ENCODE peak calls at places on chromosome 7, in five cellular contexts. K, X, B, U and L are unnamed samples.

GRCh38 chr7:35255909-35256876 is 2.3 kb upstream of the TBX20 start:
- DNase-seq in X (no peak), B (no peak), K (no peak), U (no peak), L (no peak)

GRCh38 chr7:77822269-77822668 is 23.7 kb downstream of the PHTF2 start:
- DNase-seq in K (no peak), U (no peak), B (no peak), X (no peak), L (no peak)

GRCh38 chr7:85125679-85126078 is 61.2 kb downstream of the SEMA3D start:
- DNase-seq in U (no peak), B (no peak), K (no peak), X (no peak), L (no peak)

GRCh38 chr7:995571-995970 is 12.6 kb downstream of the CYP2W1 start:
- DNase-seq in B (no peak), X (no peak), U (no peak), K (no peak), L (no peak)

GRCh38 chr7:121798076-121798475 is 74.9 kb upstream of the PTPRZ1 start:
- DNase-seq in B (peak), X (no peak), K (no peak), U (no peak), L (no peak)

GRCh38 chr7:46996972-46997371 is 584.9 kb downstream of the TNS3 start:
- DNase-seq in X (no peak), B (no peak), K (peak), U (no peak), L (no peak)

GRCh38 chr7:151455690-151456089 is 15.7 kb upstream of the CRYGN start:
- DNase-seq in K (no peak), X (no peak), U (no peak), B (no peak), L (no peak)

GRCh38 chr7:128909605-128910568 is 622 bp downstream of the KCP start:
- DNase-seq in B (peak), X (no peak), U (no peak), K (no peak), L (peak)

GRCh38 chr7:29878081-29878688 is 71.9 kb downstream of the WIPF3 start:
- DNase-seq in B (peak), X (peak), K (no peak), U (no peak), L (peak)

GRCh38 chr7:133984023-133984422 is 143.1 kb upstream of the LRGUK start:
- DNase-seq in U (no peak), B (no peak), K (no peak), X (no peak), L (peak)

GRCh38 chr7:112182749-112183148 is 23.4 kb downstream of the DOCK4 start:
- DNase-seq in B (no peak), U (peak), X (no peak), K (peak), L (no peak)

GRCh38 chr7:80634505-80634904 is 3.9 kb upstream of the CD36 start:
- DNase-seq in B (peak), K (no peak), X (peak), U (no peak), L (peak)

GRCh38 chr7:100219271-100219737 is 445 bp upstream of the PVRIG start:
- DNase-seq in X (no peak), U (no peak), K (no peak), B (no peak), L (no peak)

GRCh38 chr7:22860784-22861482 is 38.3 kb upstream of the TOMM7 start:
- DNase-seq in K (no peak), B (no peak), X (no peak), U (no peak), L (no peak)

GRCh38 chr7:66359656-66360211 is 154.6 kb downstream of the TPST1 start:
- DNase-seq in K (no peak), U (no peak), X (no peak), B (no peak), L (no peak)

GRCh38 chr7:25260862-25261454 is 32.7 kb upstream of the NPVF start:
- DNase-seq in U (no peak), K (no peak), B (peak), X (peak), L (peak)

GRCh38 chr7:141585592-141586510 is 34.6 kb downstream of the AGK start:
- DNase-seq in U (no peak), B (peak), X (peak), K (no peak), L (peak)

GRCh38 chr7:43880596-43880995 is 11.3 kb upstream of the MRPS24 start:
- DNase-seq in B (no peak), U (no peak), K (no peak), X (no peak), L (no peak)

GRCh38 chr7:24283900-24284698 is at the start of gene NPY:
- DNase-seq in X (no peak), K (no peak), U (no peak), B (no peak), L (no peak)

GRCh38 chr7:2959343-2959680 is 84.4 kb downstream of the CARD11 start:
- DNase-seq in X (no peak), U (no peak), K (no peak), B (no peak), L (no peak)

GRCh38 chr7:94069154-94069739 is 65.1 kb upstream of the BET1 start:
- DNase-seq in B (no peak), X (no peak), K (no peak), U (no peak), L (peak)

GRCh38 chr7:116271980-116272886 is 61.9 kb downstream of the TES start:
- DNase-seq in X (peak), U (no peak), B (peak), K (no peak), L (peak)

GRCh38 chr7:1940863-1941262 is 270.8 kb downstream of the ELFN1 start:
- DNase-seq in K (peak), X (no peak), B (no peak), U (peak), L (no peak)

GRCh38 chr7:156892086-156892800 is 740 bp downstream of the LMBR1 start:
- DNase-seq in K (peak), B (no peak), U (peak), X (peak), L (no peak)

GRCh38 chr7:22551768-22552513 is 52.0 kb upstream of the STEAP1B start:
- DNase-seq in U (no peak), B (no peak), X (no peak), K (no peak), L (no peak)

GRCh38 chr7:194996-195829 is 2.8 kb downstream of the FAM20C start:
- DNase-seq in B (no peak), K (no peak), U (peak), X (no peak), L (peak)

GRCh38 chr7:136006208-136006607 is 29.0 kb upstream of the MTPN start:
- DNase-seq in B (no peak), K (no peak), U (no peak), X (no peak), L (no peak)

GRCh38 chr7:7639847-7640220 is 718 bp upstream of the UMAD1 start:
- DNase-seq in U (no peak), X (peak), B (no peak), K (no peak), L (peak)
- H3K4me3 ChIP-seq in U (peak), X (peak), B (peak), K (peak), L (peak)

GRCh38 chr7:137304624-137305235 is 38.8 kb downstream of the PTN start:
- DNase-seq in B (peak), K (no peak), U (no peak), X (no peak), L (no peak)
- TF ChIP-seq CTCF in B (peak), K (no peak), U (no peak), X (no peak), L (no peak)

GRCh38 chr7:108415821-108416536 is 40.3 kb downstream of the NRCAM start:
- DNase-seq in K (no peak), B (peak), U (no peak), X (peak), L (peak)
- H3K4me3 ChIP-seq in K (no peak), B (no peak), U (no peak), X (no peak), L (no peak)

GRCh38 chr7:158740657-158741293 is 36.2 kb upstream of the NCAPG2 start:
- DNase-seq in K (no peak), U (no peak), X (peak), B (peak), L (peak)
- TF ChIP-seq CTCF in K (no peak), U (no peak), X (no peak), B (peak), L (peak)

DNA sequence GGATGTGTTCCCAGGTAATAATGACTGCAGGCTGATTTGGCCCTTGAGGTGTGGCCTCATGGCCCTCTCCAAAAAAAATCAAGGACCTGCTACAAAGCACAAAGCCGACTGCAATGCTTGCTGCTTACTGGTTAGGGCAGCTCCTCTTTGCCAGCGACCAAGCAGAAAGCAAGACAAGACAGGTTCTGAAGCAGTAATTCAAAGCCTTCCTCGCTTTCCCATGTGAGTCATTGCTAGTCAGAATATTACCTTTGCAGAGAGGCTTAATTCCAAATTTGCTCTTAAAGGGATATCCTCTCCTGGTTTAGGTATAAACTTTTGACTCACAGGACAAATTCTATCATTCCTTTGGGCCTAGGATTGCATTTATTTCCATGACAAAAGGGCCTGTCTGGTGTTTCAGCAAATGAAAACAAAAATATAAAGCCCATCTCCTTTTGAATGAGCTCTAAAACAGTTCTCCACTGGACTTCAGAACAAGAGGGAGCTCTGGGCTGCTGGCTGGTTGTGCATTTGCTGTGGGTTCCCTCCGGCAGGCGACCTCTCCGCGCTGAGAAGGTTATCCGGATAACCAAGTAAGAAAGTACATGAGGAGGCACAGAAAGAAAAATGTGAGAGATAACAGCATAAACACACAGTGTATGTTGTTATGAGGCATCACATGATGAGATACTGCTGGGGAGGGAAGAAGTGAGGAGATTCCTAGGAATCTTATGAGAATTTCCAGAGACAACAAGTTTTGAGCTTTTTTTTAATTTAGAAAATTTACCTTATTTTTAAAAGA is 90.8 kb downstream of the EGFR start:
- DNase-seq in K (no peak), U (no peak), X (peak), B (peak), L (peak)
- H3K4me3 ChIP-seq in K (no peak), U (no peak), X (no peak), B (no peak), L (no peak)